ENCODE peak calls at places on chromosomes 1 and 21, in six cellular contexts. One of them, this sample, is unnamed.

GRCh38 chr1:221663321-221663720 is 78.6 kb downstream of the DUSP10 start:
- DNase-seq in HL-60: no peak
- DNase-seq in CD8-positive, alpha-beta memory T cell: no peak
- DNase-seq in hepatocyte: no peak
- DNase-seq in Calu3: peak
- DNase-seq in activated CD4-positive, alpha-beta T cell treated with anti-CD3 and anti-CD28 coated beads, Interleukin-2, amount 50 U/mL, for 1 hour: no peak
- DNase-seq in this sample: no peak

GRCh38 chr1:158961178-158961577 is 29.8 kb downstream of the PYHIN1 start:
- DNase-seq in Calu3: no peak
- DNase-seq in hepatocyte: no peak
- DNase-seq in activated CD4-positive, alpha-beta T cell treated with anti-CD3 and anti-CD28 coated beads, Interleukin-2, amount 50 U/mL, for 1 hour: no peak
- DNase-seq in CD8-positive, alpha-beta memory T cell: no peak
- DNase-seq in HL-60: no peak
- DNase-seq in this sample: no peak

GRCh38 chr1:241706257-241706656 is 54.2 kb downstream of the WDR64 start:
- DNase-seq in hepatocyte: peak
- DNase-seq in activated CD4-positive, alpha-beta T cell treated with anti-CD3 and anti-CD28 coated beads, Interleukin-2, amount 50 U/mL, for 1 hour: no peak
- DNase-seq in HL-60: no peak
- DNase-seq in Calu3: peak
- DNase-seq in CD8-positive, alpha-beta memory T cell: no peak
- DNase-seq in this sample: no peak

GRCh38 chr1:44616991-44617702 is 57.1 kb downstream of the TMEM53 start:
- DNase-seq in HL-60: no peak
- DNase-seq in hepatocyte: peak
- DNase-seq in activated CD4-positive, alpha-beta T cell treated with anti-CD3 and anti-CD28 coated beads, Interleukin-2, amount 50 U/mL, for 1 hour: no peak
- DNase-seq in Calu3: peak
- DNase-seq in CD8-positive, alpha-beta memory T cell: no peak
- DNase-seq in this sample: no peak

GRCh38 chr21:40845621-40846020 is 1.3 kb downstream of the DSCAM start:
- DNase-seq in Calu3: no peak
- DNase-seq in CD8-positive, alpha-beta memory T cell: no peak
- DNase-seq in HL-60: no peak
- DNase-seq in hepatocyte: no peak
- DNase-seq in activated CD4-positive, alpha-beta T cell treated with anti-CD3 and anti-CD28 coated beads, Interleukin-2, amount 50 U/mL, for 1 hour: no peak
- DNase-seq in this sample: no peak

GRCh38 chr1:190608282-190608681 is 130.6 kb upstream of the BRINP3 start:
- DNase-seq in Calu3: no peak
- DNase-seq in CD8-positive, alpha-beta memory T cell: no peak
- DNase-seq in HL-60: no peak
- DNase-seq in activated CD4-positive, alpha-beta T cell treated with anti-CD3 and anti-CD28 coated beads, Interleukin-2, amount 50 U/mL, for 1 hour: no peak
- DNase-seq in hepatocyte: no peak
- DNase-seq in this sample: no peak

GRCh38 chr1:197180252-197180878 is 33.9 kb upstream of the ASPM start:
- DNase-seq in Calu3: no peak
- DNase-seq in HL-60: no peak
- DNase-seq in hepatocyte: peak
- DNase-seq in activated CD4-positive, alpha-beta T cell treated with anti-CD3 and anti-CD28 coated beads, Interleukin-2, amount 50 U/mL, for 1 hour: no peak
- DNase-seq in CD8-positive, alpha-beta memory T cell: no peak
- DNase-seq in this sample: peak

GRCh38 chr1:171180671-171181070 is 4.4 kb upstream of the FMO2 start:
- DNase-seq in HL-60: no peak
- DNase-seq in CD8-positive, alpha-beta memory T cell: no peak
- DNase-seq in hepatocyte: no peak
- DNase-seq in activated CD4-positive, alpha-beta T cell treated with anti-CD3 and anti-CD28 coated beads, Interleukin-2, amount 50 U/mL, for 1 hour: no peak
- DNase-seq in Calu3: no peak
- DNase-seq in this sample: no peak

GRCh38 chr1:10839188-10839770 is 42.8 kb upstream of the CASZ1 start:
- DNase-seq in hepatocyte: no peak
- DNase-seq in Calu3: no peak
- DNase-seq in CD8-positive, alpha-beta memory T cell: no peak
- DNase-seq in activated CD4-positive, alpha-beta T cell treated with anti-CD3 and anti-CD28 coated beads, Interleukin-2, amount 50 U/mL, for 1 hour: no peak
- DNase-seq in HL-60: no peak
- DNase-seq in this sample: no peak

GRCh38 chr1:218547901-218548730 is 203.0 kb downstream of the TGFB2 start:
- DNase-seq in activated CD4-positive, alpha-beta T cell treated with anti-CD3 and anti-CD28 coated beads, Interleukin-2, amount 50 U/mL, for 1 hour: no peak
- DNase-seq in hepatocyte: no peak
- DNase-seq in CD8-positive, alpha-beta memory T cell: no peak
- DNase-seq in HL-60: no peak
- DNase-seq in Calu3: peak
- DNase-seq in this sample: no peak

GRCh38 chr1:18463063-18463462 is 17.7 kb upstream of the KLHDC7A start:
- DNase-seq in HL-60: no peak
- DNase-seq in hepatocyte: no peak
- DNase-seq in Calu3: no peak
- DNase-seq in CD8-positive, alpha-beta memory T cell: no peak
- DNase-seq in activated CD4-positive, alpha-beta T cell treated with anti-CD3 and anti-CD28 coated beads, Interleukin-2, amount 50 U/mL, for 1 hour: no peak
- DNase-seq in this sample: no peak

GRCh38 chr1:43704838-43705237 is 2.5 kb upstream of the ST3GAL3 start:
- DNase-seq in activated CD4-positive, alpha-beta T cell treated with anti-CD3 and anti-CD28 coated beads, Interleukin-2, amount 50 U/mL, for 1 hour: no peak
- DNase-seq in Calu3: no peak
- DNase-seq in HL-60: no peak
- DNase-seq in hepatocyte: no peak
- DNase-seq in CD8-positive, alpha-beta memory T cell: no peak
- DNase-seq in this sample: no peak

GRCh38 chr1:208069908-208070307 is 159.0 kb upstream of the CD34 start:
- DNase-seq in hepatocyte: no peak
- DNase-seq in CD8-positive, alpha-beta memory T cell: no peak
- DNase-seq in HL-60: no peak
- DNase-seq in Calu3: no peak
- DNase-seq in activated CD4-positive, alpha-beta T cell treated with anti-CD3 and anti-CD28 coated beads, Interleukin-2, amount 50 U/mL, for 1 hour: no peak
- DNase-seq in this sample: no peak

GRCh38 chr1:200628223-200628868 is 7.8 kb upstream of the KIF14 start:
- DNase-seq in CD8-positive, alpha-beta memory T cell: peak
- DNase-seq in activated CD4-positive, alpha-beta T cell treated with anti-CD3 and anti-CD28 coated beads, Interleukin-2, amount 50 U/mL, for 1 hour: peak
- DNase-seq in Calu3: no peak
- DNase-seq in hepatocyte: no peak
- DNase-seq in HL-60: no peak
- DNase-seq in this sample: no peak

GRCh38 chr1:235883261-235883927 is 16.7 kb upstream of the LYST start:
- DNase-seq in CD8-positive, alpha-beta memory T cell: no peak
- DNase-seq in activated CD4-positive, alpha-beta T cell treated with anti-CD3 and anti-CD28 coated beads, Interleukin-2, amount 50 U/mL, for 1 hour: no peak
- DNase-seq in hepatocyte: peak
- DNase-seq in HL-60: no peak
- DNase-seq in Calu3: peak
- DNase-seq in this sample: no peak

GRCh38 chr1:189859385-189859977 is 618.2 kb downstream of the BRINP3 start:
- DNase-seq in HL-60: peak
- DNase-seq in activated CD4-positive, alpha-beta T cell treated with anti-CD3 and anti-CD28 coated beads, Interleukin-2, amount 50 U/mL, for 1 hour: no peak
- DNase-seq in CD8-positive, alpha-beta memory T cell: no peak
- DNase-seq in Calu3: peak
- DNase-seq in hepatocyte: peak
- DNase-seq in this sample: no peak

GRCh38 chr1:118275716-118276115 is 90.7 kb upstream of the SPAG17 start:
- DNase-seq in hepatocyte: no peak
- DNase-seq in HL-60: no peak
- DNase-seq in Calu3: no peak
- DNase-seq in activated CD4-positive, alpha-beta T cell treated with anti-CD3 and anti-CD28 coated beads, Interleukin-2, amount 50 U/mL, for 1 hour: no peak
- DNase-seq in CD8-positive, alpha-beta memory T cell: no peak
- DNase-seq in this sample: no peak

GRCh38 chr1:71046891-71047634 is 553 bp downstream of the PTGER3 start:
- DNase-seq in hepatocyte: peak
- DNase-seq in activated CD4-positive, alpha-beta T cell treated with anti-CD3 and anti-CD28 coated beads, Interleukin-2, amount 50 U/mL, for 1 hour: no peak
- DNase-seq in Calu3: peak
- DNase-seq in HL-60: no peak
- DNase-seq in CD8-positive, alpha-beta memory T cell: no peak
- DNase-seq in this sample: no peak

GRCh38 chr1:204446413-204447111 is 34.9 kb upstream of the PPP1R15B start:
- DNase-seq in CD8-positive, alpha-beta memory T cell: peak
- DNase-seq in HL-60: no peak
- DNase-seq in activated CD4-positive, alpha-beta T cell treated with anti-CD3 and anti-CD28 coated beads, Interleukin-2, amount 50 U/mL, for 1 hour: peak
- DNase-seq in Calu3: peak
- DNase-seq in hepatocyte: peak
- DNase-seq in this sample: peak

GRCh38 chr21:28338906-28339305 is 653.8 kb downstream of the LTN1 start:
- DNase-seq in activated CD4-positive, alpha-beta T cell treated with anti-CD3 and anti-CD28 coated beads, Interleukin-2, amount 50 U/mL, for 1 hour: no peak
- DNase-seq in HL-60: no peak
- DNase-seq in CD8-positive, alpha-beta memory T cell: no peak
- DNase-seq in hepatocyte: no peak
- DNase-seq in Calu3: no peak
- DNase-seq in this sample: no peak

GRCh38 chr1:23629728-23630290 is 61.8 kb upstream of the RPL11 start:
- DNase-seq in CD8-positive, alpha-beta memory T cell: no peak
- DNase-seq in hepatocyte: no peak
- DNase-seq in activated CD4-positive, alpha-beta T cell treated with anti-CD3 and anti-CD28 coated beads, Interleukin-2, amount 50 U/mL, for 1 hour: no peak
- DNase-seq in HL-60: no peak
- DNase-seq in Calu3: no peak
- DNase-seq in this sample: no peak

GRCh38 chr1:182147136-182147815 is 85.8 kb upstream of the ZNF648 start:
- DNase-seq in activated CD4-positive, alpha-beta T cell treated with anti-CD3 and anti-CD28 coated beads, Interleukin-2, amount 50 U/mL, for 1 hour: no peak
- DNase-seq in HL-60: peak
- DNase-seq in Calu3: no peak
- DNase-seq in CD8-positive, alpha-beta memory T cell: no peak
- DNase-seq in hepatocyte: no peak
- DNase-seq in this sample: peak

GRCh38 chr1:89873250-89873649 is 52.4 kb downstream of the LRRC8D start:
- DNase-seq in hepatocyte: no peak
- DNase-seq in HL-60: no peak
- DNase-seq in activated CD4-positive, alpha-beta T cell treated with anti-CD3 and anti-CD28 coated beads, Interleukin-2, amount 50 U/mL, for 1 hour: no peak
- DNase-seq in CD8-positive, alpha-beta memory T cell: no peak
- DNase-seq in Calu3: no peak
- DNase-seq in this sample: no peak

GRCh38 chr1:155888481-155888880 is 22.7 kb downstream of the RIT1 start:
- DNase-seq in Calu3: no peak
- DNase-seq in CD8-positive, alpha-beta memory T cell: no peak
- DNase-seq in hepatocyte: no peak
- DNase-seq in HL-60: no peak
- DNase-seq in activated CD4-positive, alpha-beta T cell treated with anti-CD3 and anti-CD28 coated beads, Interleukin-2, amount 50 U/mL, for 1 hour: no peak
- DNase-seq in this sample: no peak

GRCh38 chr1:117093870-117094621 is 27.5 kb downstream of the TRIM45 start:
- DNase-seq in HL-60: no peak
- DNase-seq in hepatocyte: peak
- DNase-seq in Calu3: peak
- DNase-seq in CD8-positive, alpha-beta memory T cell: no peak
- DNase-seq in activated CD4-positive, alpha-beta T cell treated with anti-CD3 and anti-CD28 coated beads, Interleukin-2, amount 50 U/mL, for 1 hour: peak
- DNase-seq in this sample: no peak

GRCh38 chr1:194873328-194873923 is 1687.0 kb upstream of the B3GALT2 start:
- DNase-seq in Calu3: no peak
- DNase-seq in HL-60: peak
- DNase-seq in activated CD4-positive, alpha-beta T cell treated with anti-CD3 and anti-CD28 coated beads, Interleukin-2, amount 50 U/mL, for 1 hour: no peak
- DNase-seq in hepatocyte: no peak
- DNase-seq in CD8-positive, alpha-beta memory T cell: no peak
- DNase-seq in this sample: peak

GRCh38 chr1:227557962-227558806 is 5.2 kb upstream of the ZNF678 start:
- DNase-seq in hepatocyte: no peak
- DNase-seq in activated CD4-positive, alpha-beta T cell treated with anti-CD3 and anti-CD28 coated beads, Interleukin-2, amount 50 U/mL, for 1 hour: no peak
- DNase-seq in HL-60: no peak
- DNase-seq in CD8-positive, alpha-beta memory T cell: no peak
- DNase-seq in Calu3: no peak
- DNase-seq in this sample: no peak

GRCh38 chr1:54953846-54954245 is 26.6 kb upstream of the TMEM61 start:
- DNase-seq in activated CD4-positive, alpha-beta T cell treated with anti-CD3 and anti-CD28 coated beads, Interleukin-2, amount 50 U/mL, for 1 hour: no peak
- DNase-seq in Calu3: no peak
- DNase-seq in hepatocyte: no peak
- DNase-seq in HL-60: no peak
- DNase-seq in CD8-positive, alpha-beta memory T cell: no peak
- DNase-seq in this sample: no peak

GRCh38 chr1:200866521-200866920 is 6.3 kb upstream of the GPR25 start:
- DNase-seq in activated CD4-positive, alpha-beta T cell treated with anti-CD3 and anti-CD28 coated beads, Interleukin-2, amount 50 U/mL, for 1 hour: no peak
- DNase-seq in CD8-positive, alpha-beta memory T cell: no peak
- DNase-seq in hepatocyte: no peak
- DNase-seq in HL-60: no peak
- DNase-seq in Calu3: no peak
- DNase-seq in this sample: no peak

GRCh38 chr1:69648486-69648885 is 80.8 kb downstream of the LRRC7 start:
- DNase-seq in CD8-positive, alpha-beta memory T cell: no peak
- DNase-seq in hepatocyte: no peak
- DNase-seq in Calu3: no peak
- DNase-seq in activated CD4-positive, alpha-beta T cell treated with anti-CD3 and anti-CD28 coated beads, Interleukin-2, amount 50 U/mL, for 1 hour: no peak
- DNase-seq in HL-60: no peak
- DNase-seq in this sample: no peak

GRCh38 chr1:220952941-220953340 is 73.7 kb downstream of the HLX start:
- DNase-seq in HL-60: no peak
- DNase-seq in CD8-positive, alpha-beta memory T cell: no peak
- DNase-seq in Calu3: no peak
- DNase-seq in activated CD4-positive, alpha-beta T cell treated with anti-CD3 and anti-CD28 coated beads, Interleukin-2, amount 50 U/mL, for 1 hour: no peak
- DNase-seq in hepatocyte: no peak
- DNase-seq in this sample: no peak

This sample was measured in GF-D8.